ENCODE peak calls at places on chromosomes 13 and 19, in five cellular contexts. C, V, E, S and W are unnamed samples. For H3K9me3, the result is how much of the 10 kb centered on the place peaks cover.

GRCh38 chr19:39154626-39155100 is 29.1 kb downstream of the PAK4 start:
- DNase-seq in C (peak), V (peak), E (no peak), S (no peak), W (peak)

GRCh38 chr13:99258946-99259345 is 767 bp upstream of the GPR18 start:
- DNase-seq in C (no peak), V (no peak), E (no peak), S (no peak), W (no peak)

GRCh38 chr13:74301200-74302063 is 167.2 kb upstream of the KLF12 start:
- DNase-seq in C (no peak), V (no peak), E (no peak), S (no peak), W (no peak)

GRCh38 chr19:2771786-2772674 is 11.0 kb downstream of the SGTA start:
- DNase-seq in C (no peak), V (no peak), E (peak), S (no peak), W (no peak)

GRCh38 chr13:26474286-26474685 is 83.2 kb upstream of the WASF3 start:
- DNase-seq in C (no peak), V (no peak), E (no peak), S (no peak), W (no peak)

GRCh38 chr13:100560498-100561215 is 27.9 kb downstream of the GGACT start:
- DNase-seq in C (no peak), V (no peak), E (no peak), S (no peak), W (no peak)

GRCh38 chr13:42832341-42833153 is 51.2 kb downstream of the FAM216B start:
- DNase-seq in C (peak), V (peak), E (no peak), S (no peak), W (peak)

GRCh38 chr13:31468114-31468902 is 268.5 kb downstream of the B3GLCT start:
- DNase-seq in C (no peak), V (no peak), E (no peak), S (no peak), W (no peak)

GRCh38 chr19:36027696-36028095 is 5.0 kb downstream of the CLIP3 start:
- DNase-seq in C (no peak), V (no peak), E (no peak), S (no peak), W (no peak)

GRCh38 chr13:83765796-83766195 is 116.5 kb downstream of the SLITRK1 start:
- DNase-seq in C (no peak), V (no peak), E (no peak), S (no peak), W (no peak)

GRCh38 chr19:42386974-42387707 is 3.0 kb downstream of the CNFN start:
- DNase-seq in C (peak), V (peak), E (peak), S (no peak), W (peak)

GRCh38 chr19:695350-695949 is at the start of gene PRSS57:
- DNase-seq in C (no peak), V (no peak), E (no peak), S (no peak), W (peak)

GRCh38 chr19:16459680-16460079 is 12.1 kb downstream of the EPS15L1 start:
- DNase-seq in C (no peak), V (no peak), E (no peak), S (no peak), W (no peak)

GRCh38 chr13:27233964-27234363 is 17.4 kb upstream of the RPL21 start:
- DNase-seq in C (no peak), V (no peak), E (no peak), S (no peak), W (no peak)

GRCh38 chr13:20904908-20905307 is 2.4 kb upstream of the XPO4 start:
- DNase-seq in C (no peak), V (no peak), E (no peak), S (no peak), W (no peak)

GRCh38 chr19:13023666-13024065 is 28.4 kb downstream of the NFIX start:
- DNase-seq in C (no peak), V (peak), E (no peak), S (no peak), W (no peak)

GRCh38 chr19:13024126-13024957 is 29.1 kb downstream of the NFIX start:
- DNase-seq in C (no peak), V (peak), E (no peak), S (no peak), W (no peak)

GRCh38 chr19:13025819-13026477 is 30.7 kb downstream of the NFIX start:
- DNase-seq in C (no peak), V (no peak), E (no peak), S (no peak), W (no peak)

GRCh38 chr19:13026478-13026999 is 31.3 kb downstream of the NFIX start:
- DNase-seq in C (peak), V (peak), E (no peak), S (no peak), W (no peak)

GRCh38 chr19:13024958-13025653 is 29.8 kb downstream of the NFIX start:
- DNase-seq in C (peak), V (no peak), E (no peak), S (no peak), W (peak)
- H3K27ac ChIP-seq in C (peak), V (no peak), E (no peak), S (peak), W (peak)

GRCh38 chr19:57566396-57567256 is 7.0 kb upstream of the ZNF550 start:
- DNase-seq in C (no peak), V (peak), E (no peak), S (no peak), W (no peak)

GRCh38 chr19:57576661-57577060 is 2.0 kb downstream of the ZNF416 start:
- DNase-seq in C (no peak), V (no peak), E (no peak), S (no peak), W (no peak)

GRCh38 chr19:57572415-57572947 is 6.2 kb downstream of the ZNF416 start:
- DNase-seq in C (no peak), V (no peak), E (no peak), S (no peak), W (no peak)

DNA sequence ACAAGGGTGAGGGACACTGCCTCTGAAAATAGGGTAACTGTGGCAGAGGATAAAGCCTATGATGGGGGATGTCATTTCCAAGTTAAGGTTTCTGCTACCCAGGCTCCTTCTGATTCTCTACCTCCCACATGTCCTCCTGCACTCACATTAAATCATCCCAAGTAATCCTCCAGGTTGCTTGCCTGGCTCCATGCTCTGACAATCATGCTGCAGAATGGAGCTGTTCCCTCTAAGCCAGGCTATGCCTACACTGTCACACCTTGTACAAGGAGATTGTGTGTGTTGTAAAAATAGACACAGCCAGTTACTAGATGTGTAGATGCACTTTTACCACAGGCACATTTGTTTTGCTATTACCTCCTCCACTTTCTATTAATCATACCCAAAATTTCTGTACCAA is 8.0 kb downstream of the ZNF416 start:
- DNase-seq in C (no peak), V (no peak), E (no peak), S (no peak), W (no peak)
- H3K9me3 ChIP-seq in C (half or more), V (under half), E (half or more), S (half or more), W (under half)

GRCh38 chr13:32984857-32985626 is 31.2 kb upstream of the KL start:
- DNase-seq in C (peak), V (no peak), E (no peak), S (no peak), W (no peak)
- H3K27ac ChIP-seq in C (no peak), V (no peak), E (no peak), S (no peak), W (no peak)

DNA sequence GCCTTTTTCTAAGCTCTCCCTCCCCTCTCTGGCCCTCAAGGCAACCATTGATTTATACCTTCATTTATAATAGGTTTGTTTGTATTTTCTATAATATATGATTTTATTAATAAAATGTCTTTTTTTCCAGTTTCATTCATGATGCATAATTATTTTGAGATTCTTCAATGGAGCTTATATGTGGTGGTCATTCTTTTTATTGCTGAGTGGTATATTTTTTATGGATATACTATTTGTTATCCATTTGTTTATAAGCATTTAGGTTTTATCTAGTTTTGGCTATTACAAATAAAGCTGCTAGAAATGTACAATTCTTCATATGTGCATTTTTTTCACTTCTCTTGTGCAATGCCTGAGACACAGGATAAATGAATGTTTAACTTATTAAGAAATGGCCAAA is 10.8 kb downstream of the ZNF211 start:
- DNase-seq in C (no peak), V (no peak), E (no peak), S (no peak), W (no peak)
- H3K9me3 ChIP-seq in C (under half), V (under half), E (half or more), S (under half), W (under half)

GRCh38 chr19:13014921-13015280 is 19.6 kb downstream of the NFIX start:
- DNase-seq in C (no peak), V (no peak), E (no peak), S (no peak), W (no peak)
- H3K27ac ChIP-seq in C (peak), V (no peak), E (no peak), S (peak), W (peak)

GRCh38 chr19:37165635-37166034 is 6.9 kb downstream of the ZNF585A start:
- DNase-seq in C (no peak), V (no peak), E (no peak), S (no peak), W (no peak)
- H3K9me3 ChIP-seq in C (half or more), V (under half), E (half or more), S (half or more), W (under half)